ENCODE peak calls at places on chromosomes 16 and 17, in five cellular contexts. G is lower lobe of right lung, V is transverse colon, F is NCI-H2081, E is AG10803. P is an unnamed sample.

GRCh38 chr16:89207993-89208392 is 7.7 kb upstream of the SLC22A31 start:
- DNase-seq in G (no peak), V (no peak), F (no peak), E (no peak), P (no peak)

GRCh38 chr17:38894276-38894675 is 24.4 kb downstream of the LASP1 start:
- DNase-seq in G (no peak), V (no peak), F (no peak), E (no peak), P (no peak)

GRCh38 chr16:78821335-78821734 is 721.9 kb downstream of the WWOX start:
- DNase-seq in G (no peak), V (no peak), F (no peak), E (no peak), P (no peak)

GRCh38 chr17:68289473-68289872 is 1.5 kb downstream of the SLC16A6 start:
- DNase-seq in G (no peak), V (no peak), F (no peak), E (no peak), P (no peak)

GRCh38 chr17:42530952-42531454 is 5.0 kb upstream of the NAGLU start:
- DNase-seq in G (no peak), V (no peak), F (peak), E (no peak), P (no peak)

GRCh38 chr16:67215690-67216089 is 11.2 kb upstream of the TMEM208 start:
- DNase-seq in G (no peak), V (no peak), F (no peak), E (no peak), P (no peak)

GRCh38 chr17:58215685-58216084 is 3.4 kb downstream of the MKS1 start:
- DNase-seq in G (no peak), V (no peak), F (peak), E (no peak), P (no peak)

GRCh38 chr17:63682441-63682840 is 17.5 kb downstream of the LIMD2 start:
- DNase-seq in G (no peak), V (no peak), F (no peak), E (no peak), P (no peak)

GRCh38 chr16:53509906-53510703 is 7.1 kb upstream of the AKTIP start:
- DNase-seq in G (peak), V (peak), F (peak), E (peak), P (peak)

GRCh38 chr16:69799601-69800000 is 37.5 kb downstream of the WWP2 start:
- DNase-seq in G (no peak), V (no peak), F (no peak), E (no peak), P (no peak)

GRCh38 chr17:66369830-66370229 is 67.4 kb downstream of the PRKCA start:
- DNase-seq in G (no peak), V (no peak), F (no peak), E (no peak), P (no peak)

GRCh38 chr17:44830359-44831269 is 527 bp upstream of the GJC1 start:
- DNase-seq in G (no peak), V (peak), F (no peak), E (peak), P (no peak)

GRCh38 chr17:68089881-68090280 is 54.3 kb downstream of the KPNA2 start:
- DNase-seq in G (peak), V (peak), F (no peak), E (no peak), P (peak)

GRCh38 chr16:83344014-83344413 is 463.8 kb upstream of the HSBP1 start:
- DNase-seq in G (no peak), V (no peak), F (no peak), E (peak), P (no peak)

GRCh38 chr16:54159490-54160080 is 127.0 kb downstream of the IRX3 start:
- DNase-seq in G (no peak), V (no peak), F (no peak), E (no peak), P (no peak)

GRCh38 chr17:76458580-76459490 is 5.9 kb upstream of the UBE2O start:
- DNase-seq in G (no peak), V (peak), F (no peak), E (peak), P (peak)

GRCh38 chr16:48687421-48688038 is 77.5 kb upstream of the N4BP1 start:
- DNase-seq in G (peak), V (peak), F (peak), E (peak), P (peak)

GRCh38 chr16:11138026-11138768 is 117.8 kb downstream of the SOCS1 start:
- DNase-seq in G (no peak), V (no peak), F (no peak), E (no peak), P (no peak)

GRCh38 chr17:67157732-67158639 is 87.0 kb downstream of the HELZ start:
- DNase-seq in G (no peak), V (no peak), F (peak), E (peak), P (no peak)

P was measured in thyroid gland.